ENCODE peak calls at places on chromosome 7, in six cellular contexts. H, L, F, J, Y and A are unnamed samples.

GRCh38 chr7:8115547-8116402 is 146.2 kb downstream of the ICA1 start:
- DNase-seq in L (no peak), J (no peak), H (no peak), Y (no peak), F (no peak), A (no peak)

GRCh38 chr7:41319601-41320000 is 383.3 kb downstream of the INHBA start:
- DNase-seq in L (no peak), Y (no peak), H (no peak), F (no peak), J (no peak), A (no peak)

GRCh38 chr7:100122067-100122466 is 2.6 kb downstream of the CNPY4 start:
- DNase-seq in F (no peak), H (no peak), J (no peak), Y (peak), L (no peak), A (no peak)

GRCh38 chr7:130127404-130128395 is 57.4 kb downstream of the KLHDC10 start:
- DNase-seq in Y (no peak), F (no peak), J (peak), H (no peak), L (peak), A (no peak)

GRCh38 chr7:81743201-81743600 is 26.6 kb downstream of the HGF start:
- DNase-seq in F (no peak), J (no peak), L (no peak), H (no peak), Y (no peak), A (no peak)

GRCh38 chr7:110442386-110442837 is 648.5 kb upstream of the LRRN3 start:
- DNase-seq in H (peak), L (peak), F (peak), J (peak), Y (peak), A (peak)

GRCh38 chr7:63093481-63093880 is 905.2 kb upstream of the ZNF722 start:
- DNase-seq in L (no peak), H (no peak), F (no peak), Y (no peak), J (no peak), A (no peak)

GRCh38 chr7:146314962-146315361 is 198.4 kb downstream of the CNTNAP2 start:
- DNase-seq in F (no peak), J (no peak), L (no peak), Y (no peak), H (no peak), A (no peak)

GRCh38 chr7:98315318-98315993 is 34.0 kb downstream of the BRI3 start:
- DNase-seq in H (no peak), Y (peak), L (no peak), F (no peak), J (no peak), A (no peak)

GRCh38 chr7:51705701-51706100 is 389.1 kb upstream of the COBL start:
- DNase-seq in L (no peak), F (no peak), H (no peak), Y (no peak), J (no peak), A (no peak)

GRCh38 chr7:117623606-117624005 is 143.8 kb downstream of the CFTR start:
- DNase-seq in H (no peak), F (no peak), L (no peak), Y (no peak), J (no peak), A (no peak)

GRCh38 chr7:94401411-94401810 is 6.7 kb downstream of the COL1A2 start:
- DNase-seq in F (no peak), L (no peak), Y (no peak), J (no peak), H (no peak), A (no peak)

GRCh38 chr7:25028370-25028971 is 48.5 kb upstream of the OSBPL3 start:
- DNase-seq in F (no peak), L (peak), J (peak), H (no peak), Y (peak), A (no peak)

GRCh38 chr7:23333671-23334246 is 34.6 kb downstream of the MALSU1 start:
- DNase-seq in F (no peak), L (peak), Y (no peak), J (peak), H (no peak), A (no peak)

GRCh38 chr7:97133166-97133565 is 15.7 kb downstream of the SDHAF3 start:
- DNase-seq in J (no peak), L (no peak), Y (no peak), F (no peak), H (no peak), A (no peak)

GRCh38 chr7:157817433-157817832 is 480.6 kb downstream of the DNAJB6 start:
- DNase-seq in F (no peak), Y (no peak), J (no peak), H (no peak), L (no peak), A (no peak)

GRCh38 chr7:128168667-128169210 is 72.3 kb upstream of the LEP start:
- DNase-seq in J (peak), H (peak), F (peak), L (no peak), Y (peak), A (peak)

GRCh38 chr7:44289341-44290249 is 35.8 kb downstream of the CAMK2B start:
- DNase-seq in J (no peak), H (peak), F (peak), L (no peak), Y (no peak), A (no peak)

GRCh38 chr7:131544449-131545425 is 11.7 kb downstream of the PODXL start:
- DNase-seq in J (peak), L (peak), F (no peak), H (no peak), Y (no peak), A (no peak)

DNA sequence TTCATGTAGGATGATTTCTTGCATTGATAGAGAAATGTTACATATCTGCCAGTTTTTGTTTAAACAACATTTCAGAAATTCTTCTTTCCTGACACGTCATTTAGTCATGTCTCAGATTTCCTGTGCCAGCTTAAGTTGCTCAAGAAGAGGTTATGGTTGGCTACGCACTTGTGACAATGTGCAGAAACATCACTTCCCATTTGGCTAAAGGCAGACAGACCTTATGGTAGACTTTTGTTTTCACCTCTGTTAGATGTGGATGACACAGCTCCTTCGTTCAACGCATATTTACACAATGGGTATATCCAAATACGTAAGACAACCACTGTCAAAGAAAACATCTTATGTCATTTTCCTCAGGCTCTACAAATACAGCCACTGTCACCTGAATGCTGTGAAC is 125.8 kb downstream of the DOCK4 start:
- DNase-seq in Y (peak), L (peak), J (peak), H (no peak), F (no peak), A (no peak)
- H2AFZ ChIP-seq in Y (no peak), L (no peak), J (peak), H (no peak), F (no peak), A (no peak)

GRCh38 chr7:9698375-9698774 is 1265.0 kb downstream of the NXPH1 start:
- DNase-seq in J (no peak), Y (no peak), L (no peak), F (no peak), H (no peak), A (no peak)
- H3K14ac ChIP-seq in J (no peak), Y (no peak), L (no peak), F (no peak), H (no peak), A (no peak)

GRCh38 chr7:124251616-124252015 is 218.7 kb upstream of the TMEM229A start:
- DNase-seq in Y (no peak), L (peak), H (no peak), F (no peak), J (no peak), A (no peak)

GRCh38 chr7:124250297-124251034 is 217.6 kb upstream of the TMEM229A start:
- DNase-seq in H (no peak), Y (no peak), L (peak), J (no peak), F (no peak), A (no peak)

GRCh38 chr7:124246262-124246863 is 213.5 kb upstream of the TMEM229A start:
- DNase-seq in Y (peak), L (peak), H (no peak), J (no peak), F (no peak), A (no peak)
- H2BK120ac ChIP-seq in Y (peak), L (peak), H (no peak), J (no peak), F (peak), A (no peak)

GRCh38 chr7:2613926-2614613 is 17.7 kb upstream of the TTYH3 start:
- DNase-seq in J (no peak), L (no peak), Y (no peak), H (no peak), F (no peak), A (no peak)
- H2AFZ ChIP-seq in J (no peak), L (peak), Y (no peak), H (no peak), F (no peak), A (no peak)

GRCh38 chr7:47265621-47266020 is 316.3 kb downstream of the TNS3 start:
- DNase-seq in H (no peak), F (no peak), Y (no peak), L (no peak), J (no peak), A (no peak)
- H3K14ac ChIP-seq in H (no peak), F (no peak), Y (no peak), L (no peak), J (no peak), A (no peak)

GRCh38 chr7:74000489-74001149 is 27.4 kb upstream of the ELN start:
- DNase-seq in Y (no peak), F (no peak), L (peak), H (no peak), J (no peak), A (no peak)
- H2BK120ac ChIP-seq in Y (no peak), F (no peak), L (peak), H (no peak), J (no peak), A (no peak)